ENCODE peak calls at places on chromosomes 7 and 10, in seven cellular contexts. K is skeletal muscle cell; N is EL; Z is posterior cingulate gyrus; G is HuH-7.5; U is HT1080; S is stimulated activated naive CD4-positive, alpha-beta T cell. B is an unnamed sample.

GRCh38 chr10:88156341-88156740 is 292.9 kb downstream of the PTEN start:
- DNase-seq in K (peak; percentile 77), N (peak; percentile 97), Z (no peak), G (no peak), U (peak; percentile 91), S (no peak), B (peak; percentile 84)

GRCh38 chr7:54879776-54880175 is 120.8 kb upstream of the SEC61G start:
- DNase-seq in K (no peak), N (no peak), Z (no peak), G (no peak), U (no peak), S (no peak), B (no peak)

GRCh38 chr7:130946110-130946509 is 212.1 kb upstream of the KLF14 start:
- DNase-seq in K (no peak), N (no peak), Z (no peak), G (no peak), U (no peak), S (no peak), B (no peak)

GRCh38 chr7:149854611-149855367 is 16.6 kb downstream of the ZNF862 start:
- DNase-seq in K (no peak), N (peak; percentile 46), Z (peak; percentile 50), G (peak; percentile 49), U (peak; percentile 40), S (peak; percentile 25), B (no peak)

GRCh38 chr7:38141187-38141586 is 36.9 kb upstream of the STARD3NL start:
- DNase-seq in K (no peak), N (no peak), Z (no peak), G (no peak), U (no peak), S (no peak), B (no peak)

GRCh38 chr7:151247016-151247580 is 1.4 kb downstream of the SMARCD3 start:
- DNase-seq in K (peak; percentile 51), N (no peak), Z (no peak), G (peak; percentile 59), U (no peak), S (no peak), B (no peak)

GRCh38 chr7:101386558-101387199 is 24.0 kb downstream of the COL26A1 start:
- DNase-seq in K (peak; percentile 47), N (peak; percentile 21), Z (peak; percentile 32), G (peak; percentile 21), U (no peak), S (no peak), B (no peak)

GRCh38 chr7:90675982-90676381 is 79.9 kb downstream of the CDK14 start:
- DNase-seq in K (no peak), N (no peak), Z (no peak), G (no peak), U (no peak), S (no peak), B (no peak)

GRCh38 chr10:1643161-1643910 is 94.0 kb downstream of the ADARB2 start:
- DNase-seq in K (no peak), N (no peak), Z (no peak), G (peak; percentile 24), U (peak; percentile 11), S (no peak), B (no peak)

GRCh38 chr10:4227581-4227980 is 442.6 kb upstream of the KLF6 start:
- DNase-seq in K (no peak), N (no peak), Z (no peak), G (no peak), U (no peak), S (no peak), B (no peak)